ENCODE peak calls at places on chromosomes 11 and 22, in four cellular contexts. N is H1, E is SK-N-SH, W is GM12878. I is an unnamed sample.

GRCh38 chr22:30196141-30196866 is 50.3 kb downstream of the LIF start:
- DNase-seq in N (peak), E (no peak), W (peak), I (peak)

GRCh38 chr22:30649430-30650007 is 13.9 kb downstream of the SLC35E4 start:
- DNase-seq in N (no peak), E (no peak), W (no peak), I (peak)

GRCh38 chr11:113022267-113022666 is 61.0 kb downstream of the NCAM1 start:
- DNase-seq in N (no peak), E (no peak), W (no peak), I (no peak)

GRCh38 chr22:41231369-41231768 is 9.4 kb downstream of the CHADL start:
- DNase-seq in N (no peak), E (no peak), W (no peak), I (no peak)

GRCh38 chr11:69173925-69174591 is 18.3 kb downstream of the SMIM38 start:
- DNase-seq in N (no peak), E (no peak), W (no peak), I (no peak)

GRCh38 chr11:116232364-116232801 is 540.4 kb downstream of the BUD13 start:
- DNase-seq in N (no peak), E (no peak), W (no peak), I (no peak)

GRCh38 chr11:26720003-26720402 is 1.9 kb downstream of the SLC5A12 start:
- DNase-seq in N (no peak), E (no peak), W (no peak), I (no peak)

GRCh38 chr11:120391297-120391696 is 55.1 kb downstream of the ARHGEF12 start:
- DNase-seq in N (no peak), E (no peak), W (no peak), I (no peak)

GRCh38 chr22:46195487-46196165 is 45.3 kb downstream of the PPARA start:
- DNase-seq in N (no peak), E (no peak), W (no peak), I (no peak)

GRCh38 chr11:101862410-101863233 is 52.2 kb upstream of the CEP126 start:
- DNase-seq in N (no peak), E (peak), W (no peak), I (no peak)

GRCh38 chr11:84720706-84721402 is 906.3 kb downstream of the DLG2 start:
- DNase-seq in N (no peak), E (peak), W (no peak), I (no peak)

GRCh38 chr11:90192869-90193582 is 29.8 kb downstream of the CHORDC1 start:
- DNase-seq in N (no peak), E (no peak), W (no peak), I (no peak)

GRCh38 chr11:19276859-19277808 is 36.4 kb upstream of the E2F8 start:
- DNase-seq in N (no peak), E (no peak), W (no peak), I (no peak)

GRCh38 chr22:37158963-37159290 is 9.2 kb upstream of the IL2RB start:
- DNase-seq in N (no peak), E (no peak), W (no peak), I (no peak)

DNA sequence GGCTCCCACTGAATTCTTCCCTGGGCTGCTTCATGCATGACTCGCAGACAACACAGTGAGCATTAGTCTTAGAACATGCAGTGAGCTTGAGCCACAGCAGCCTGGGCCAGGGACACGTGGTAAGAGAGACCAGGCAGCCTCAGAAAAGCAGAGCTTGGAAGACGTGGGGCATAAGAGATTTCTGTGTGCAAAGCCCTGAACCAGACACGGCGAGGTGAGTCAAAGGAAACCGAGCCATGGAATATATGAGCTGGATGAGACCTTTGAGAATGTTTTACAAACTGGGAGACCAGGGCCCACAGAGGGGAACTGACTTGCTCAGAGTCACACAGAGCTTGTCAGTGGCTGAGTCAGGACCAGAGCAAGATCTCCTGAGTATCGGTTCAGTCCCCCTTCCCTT is 8.5 kb upstream of the FXYD6 start:
- DNase-seq in N (no peak), E (no peak), W (no peak), I (no peak)
- TF ChIP-seq NRF1 in N (no peak), E (no peak), W (no peak), I (no peak)

GRCh38 chr22:50670513-50670912 is 2.1 kb upstream of the SHANK3 start:
- DNase-seq in N (no peak), E (no peak), W (no peak), I (no peak)
- TF ChIP-seq POLR2AphosphoS5 in N (no peak), E (no peak), W (no peak), I (no peak)

DNA sequence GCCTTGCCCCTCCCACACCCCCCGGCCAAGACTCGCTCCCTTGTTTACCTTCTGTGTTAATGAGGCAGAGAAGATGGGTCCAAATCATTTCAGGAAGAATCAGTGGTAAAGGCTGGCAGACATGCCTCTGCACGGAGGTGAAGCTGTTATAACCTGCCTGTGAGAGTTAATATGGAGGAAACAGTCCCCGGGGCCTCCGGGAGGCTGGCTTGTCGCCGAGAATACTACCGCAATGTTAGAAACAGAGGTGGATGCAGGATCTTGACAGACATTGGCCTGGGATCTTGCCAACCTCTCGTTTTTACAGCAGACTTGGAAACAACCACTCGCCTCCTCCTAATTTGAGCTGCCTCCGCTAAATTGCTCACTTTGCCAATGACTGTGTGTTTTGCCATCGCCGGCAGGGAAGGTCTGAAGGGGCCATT is 45.6 kb downstream of the TIMP3 start:
- DNase-seq in N (no peak), E (no peak), W (no peak), I (no peak)
- H3K4me3 ChIP-seq in N (no peak), E (no peak), W (no peak), I (no peak)

DNA sequence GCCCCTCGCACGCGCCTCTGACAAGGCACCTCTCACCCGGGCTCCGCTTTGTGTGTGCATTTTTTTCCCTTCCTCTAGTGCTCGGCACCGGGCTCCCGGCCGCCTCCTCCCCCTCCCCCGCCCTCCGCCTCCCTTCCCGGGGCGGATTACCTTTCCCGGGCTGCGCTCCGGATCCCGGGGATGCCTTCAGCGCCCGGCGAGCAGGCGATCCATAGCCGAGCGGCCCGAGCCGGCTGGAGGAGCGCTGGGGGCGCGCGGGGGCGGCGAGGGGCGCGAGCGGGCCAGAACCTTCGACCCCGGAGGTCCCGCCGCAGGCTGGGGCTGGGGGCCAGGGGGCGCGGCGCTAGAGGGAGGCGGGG is 282 bp downstream of the MPPED2 start:
- DNase-seq in N (no peak), E (peak), W (no peak), I (no peak)
- TF ChIP-seq NRF1 in N (no peak), E (no peak), W (no peak), I (no peak)

DNA sequence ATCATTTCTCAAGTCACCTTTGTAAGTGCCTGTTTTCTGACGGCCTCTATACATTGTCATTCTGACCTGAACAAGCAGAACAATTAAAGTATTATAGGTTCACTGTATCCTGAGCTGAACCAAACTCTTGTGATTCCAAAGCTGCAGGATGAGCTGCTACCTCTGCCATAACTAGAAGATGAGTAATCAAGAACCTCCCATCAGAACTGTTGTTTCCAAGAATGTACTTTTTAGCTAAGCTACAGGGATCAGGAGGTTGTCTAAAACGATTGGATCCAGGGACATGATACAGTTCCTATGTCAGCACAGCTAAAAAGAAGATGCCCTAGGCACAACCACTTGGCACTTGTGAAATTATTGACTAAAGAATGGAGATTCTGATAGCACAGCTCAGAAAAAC is 288.3 kb upstream of the CCDC90B start:
- DNase-seq in N (no peak), E (no peak), W (no peak), I (no peak)
- TF ChIP-seq POLR2AphosphoS5 in N (no peak), E (no peak), W (no peak), I (no peak)

DNA sequence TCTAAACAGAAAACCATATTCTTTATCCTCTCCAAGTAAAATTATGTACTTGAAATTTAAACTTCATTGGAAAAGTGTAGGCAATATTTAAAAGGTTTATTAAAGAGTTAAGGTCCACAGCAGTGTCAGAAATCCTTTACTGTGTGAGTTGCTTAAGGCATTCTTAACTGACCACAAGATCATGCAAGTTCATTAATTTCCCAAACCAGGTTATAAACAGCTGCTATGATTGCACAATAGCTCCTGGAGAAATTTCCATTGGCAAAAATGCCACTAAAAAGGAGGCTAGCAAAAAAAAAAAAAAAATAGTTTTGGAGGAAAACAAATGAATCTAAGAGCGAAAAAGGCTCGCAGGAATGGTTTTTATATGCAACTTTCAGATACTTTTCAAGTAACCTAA is 106.2 kb downstream of the ETS1 start:
- DNase-seq in N (no peak), E (no peak), W (no peak), I (no peak)
- H3K4me3 ChIP-seq in N (no peak), E (no peak), W (no peak), I (no peak)

I was measured in K562.